ENCODE peak calls at places on chromosomes 11 and 22, in five cellular contexts. F is colonic mucosa, Q is neural crest cell, J is testis, O is endothelial cell of umbilical vein. S is an unnamed sample.

GRCh38 chr11:119121811-119122124 is 388 bp downstream of the HINFP start:
- DNase-seq in Q (no peak), J (no peak), F (no peak), O (no peak), S (no peak)

GRCh38 chr11:69873166-69874077 is 54.2 kb upstream of the FGF3 start:
- DNase-seq in J (no peak), Q (no peak), F (no peak), O (no peak), S (no peak)

GRCh38 chr11:833849-834311 is 1.1 kb downstream of the CD151 start:
- DNase-seq in F (peak; percentile 59), J (no peak), O (peak; percentile 38), Q (no peak), S (peak; percentile 73)

GRCh38 chr11:96016978-96017502 is 93.1 kb upstream of the MTMR2 start:
- DNase-seq in F (no peak), O (no peak), J (no peak), Q (no peak), S (no peak)

GRCh38 chr11:71293961-71294782 is 41.8 kb upstream of the SHANK2 start:
- DNase-seq in Q (no peak), J (no peak), F (peak; percentile 11), O (no peak), S (no peak)

GRCh38 chr11:70049045-70049444 is 29.1 kb upstream of the ANO1 start:
- DNase-seq in Q (no peak), J (no peak), O (no peak), F (peak; percentile 10), S (no peak)

GRCh38 chr11:134020598-134020997 is 48.3 kb upstream of the JAM3 start:
- DNase-seq in J (no peak), O (no peak), Q (no peak), F (no peak), S (no peak)

GRCh38 chr22:36084717-36085116 is 56.1 kb upstream of the RBFOX2 start:
- DNase-seq in O (no peak), J (no peak), Q (no peak), F (no peak), S (no peak)

GRCh38 chr11:725624-726202 is 19.7 kb downstream of the EPS8L2 start:
- DNase-seq in J (no peak), O (no peak), Q (no peak), F (peak; percentile 40), S (no peak)

GRCh38 chr11:97732011-97732632 is 1288.6 kb upstream of the CNTN5 start:
- DNase-seq in F (no peak), J (no peak), Q (no peak), O (no peak), S (no peak)

GRCh38 chr11:134663506-134664313 is 251.7 kb upstream of the B3GAT1 start:
- DNase-seq in Q (no peak), J (no peak), O (no peak), F (peak; percentile 4), S (no peak)

GRCh38 chr22:35661377-35661937 is 13.2 kb downstream of the APOL6 start:
- DNase-seq in J (no peak), Q (no peak), F (no peak), O (no peak), S (peak; percentile 66)

GRCh38 chr22:43879901-43880742 is 11.7 kb downstream of the PNPLA5 start:
- DNase-seq in O (no peak), Q (no peak), J (no peak), F (no peak), S (no peak)

GRCh38 chr22:28024422-28024888 is 105.4 kb upstream of the PITPNB start:
- DNase-seq in Q (no peak), J (peak; percentile 6), O (no peak), F (peak; percentile 9), S (no peak)

GRCh38 chr11:67041602-67042001 is 15.0 kb upstream of the RHOD start:
- DNase-seq in Q (no peak), O (no peak), F (no peak), J (no peak), S (no peak)

GRCh38 chr11:62805991-62806441 is 776 bp upstream of the NXF1 start:
- DNase-seq in Q (no peak), F (peak; percentile 25), O (no peak), J (no peak), S (no peak)

DNA sequence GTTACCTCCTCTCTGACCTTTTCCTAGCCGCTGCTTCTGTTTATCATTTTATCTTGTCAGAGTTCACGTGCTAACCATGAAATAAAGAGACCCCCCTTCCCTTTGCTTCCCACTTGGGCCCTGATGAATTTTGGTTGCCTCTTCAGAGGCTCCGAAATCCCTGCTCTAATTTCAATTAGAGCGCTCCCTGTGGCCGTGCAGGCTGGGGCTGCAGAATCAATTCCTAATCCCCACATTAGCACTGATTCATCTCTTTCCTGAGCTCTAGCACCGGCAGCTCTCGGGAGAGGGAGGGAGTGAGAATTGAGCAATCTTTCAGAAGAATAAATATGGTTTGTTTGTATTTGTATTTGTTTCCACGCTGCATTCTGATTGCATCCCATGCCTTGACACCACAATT is 76.9 kb downstream of the NTM start:
- DNase-seq in J (no peak), O (no peak), F (no peak), Q (no peak), S (no peak)
- TF ChIP-seq CTCF in J (no peak), O (no peak), F (no peak), Q (no peak), S (no peak)

GRCh38 chr22:22702159-22702873 is 57.9 kb downstream of the GGTLC2 start:
- DNase-seq in Q (no peak), F (peak; percentile 35), O (no peak), J (peak; percentile 24), S (no peak)
- TF ChIP-seq CTCF in Q (peak; percentile 30), F (no peak), O (no peak), J (no peak), S (peak; percentile 56)

GRCh38 chr11:111069076-111069475 is 176.4 kb upstream of the POU2AF2 start:
- DNase-seq in J (no peak), F (no peak), Q (no peak), O (peak; percentile 57), S (peak; percentile 32)
- TF ChIP-seq CTCF in J (no peak), F (no peak), Q (peak; percentile 31), O (no peak), S (peak; percentile 69)

DNA sequence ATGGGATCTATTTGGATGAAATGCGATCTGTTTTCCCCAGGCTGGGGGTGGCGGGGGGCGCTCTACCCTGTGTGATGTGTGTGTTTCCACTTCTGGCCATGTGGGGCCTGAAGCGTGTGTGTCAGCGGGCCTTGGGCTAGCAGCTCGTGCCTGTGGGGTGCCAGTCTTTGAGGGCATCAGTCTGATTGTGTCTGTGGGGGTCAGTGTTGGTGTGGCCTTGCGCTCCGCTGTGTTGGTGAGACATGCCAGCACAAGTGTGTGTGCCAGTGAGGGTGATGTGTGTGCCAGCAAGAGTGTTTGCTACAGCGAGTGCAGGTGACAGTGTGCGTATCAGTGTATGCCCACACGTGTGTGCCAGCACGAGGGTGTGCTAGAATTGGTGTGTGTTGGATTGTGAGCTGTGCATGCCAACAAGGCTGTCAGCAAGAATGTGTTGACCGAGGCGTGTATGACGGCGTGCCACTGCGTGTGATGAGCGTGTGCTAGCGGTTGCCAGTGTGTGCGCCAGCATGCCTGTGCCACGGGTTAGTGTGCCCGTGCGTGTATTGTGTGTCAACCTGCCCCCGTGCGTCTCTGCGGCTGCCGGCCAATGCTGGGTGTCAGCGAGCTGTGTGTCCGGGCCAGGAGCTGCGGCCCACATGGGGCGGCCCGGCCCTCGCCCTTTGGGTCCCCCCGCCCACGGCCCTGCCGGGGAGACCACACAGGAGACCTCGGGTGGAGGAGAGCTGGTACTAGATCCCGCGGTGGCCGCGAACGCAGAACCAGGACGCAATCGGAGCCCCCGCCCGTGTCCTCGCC is 519 bp downstream of the ARRB1 start:
- DNase-seq in F (peak; percentile 72), Q (no peak), J (peak; percentile 51), O (peak; percentile 60), S (no peak)
- TF ChIP-seq CTCF in F (no peak), Q (peak; percentile 23), J (no peak), O (no peak), S (peak; percentile 35)

GRCh38 chr11:111359223-111360149 is 19.6 kb downstream of the POU2AF1 start:
- DNase-seq in J (no peak), F (no peak), O (no peak), Q (no peak), S (no peak)
- TF ChIP-seq CTCF in J (no peak), F (no peak), O (no peak), Q (no peak), S (no peak)

GRCh38 chr11:5420993-5421392 is 918 bp upstream of the OR51Q1 start:
- DNase-seq in Q (no peak), J (no peak), F (no peak), O (no peak), S (no peak)
- TF ChIP-seq CTCF in Q (no peak), J (no peak), F (no peak), O (no peak), S (no peak)

GRCh38 chr11:27720277-27720830 is 20.1 kb upstream of the BDNF start:
- DNase-seq in Q (peak; percentile 65), O (peak; percentile 52), J (peak; percentile 50), F (peak; percentile 40), S (peak; percentile 39)
- TF ChIP-seq CTCF in Q (peak; percentile 59), O (peak; percentile 20), J (no peak), F (no peak), S (peak; percentile 33)

DNA sequence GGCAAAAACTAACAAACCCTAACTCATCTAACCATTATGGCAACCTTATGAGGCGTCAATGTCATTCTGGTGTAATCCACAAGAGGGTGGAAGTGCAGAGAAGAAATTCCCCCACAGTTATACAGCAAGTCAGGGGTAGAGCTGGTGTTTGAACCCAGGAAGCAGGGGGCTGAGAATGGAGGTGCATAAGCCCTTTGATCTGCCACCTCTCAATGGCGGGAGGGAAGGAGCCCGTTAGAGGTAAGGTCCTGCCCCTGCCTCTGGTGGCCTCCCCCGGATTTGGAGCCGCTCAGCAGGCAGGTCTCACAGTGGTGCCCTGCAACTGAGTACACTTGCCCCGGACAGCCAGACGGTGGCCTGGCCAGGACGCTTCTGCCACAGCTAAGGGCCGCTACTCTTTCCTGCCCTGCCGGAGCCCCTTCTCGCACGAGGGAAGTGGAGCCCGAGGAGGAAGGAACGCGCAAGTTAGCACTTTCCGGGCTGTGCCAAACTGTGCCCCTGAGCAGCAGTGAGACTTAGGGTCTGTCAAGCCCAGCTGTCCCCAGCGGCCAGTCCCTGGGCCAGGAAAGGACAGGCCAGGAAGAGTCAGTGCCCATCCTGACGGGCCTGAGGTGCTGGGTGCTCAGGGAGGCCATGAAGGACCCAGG is 1.1 kb downstream of the FXYD2 start:
- DNase-seq in Q (no peak), F (no peak), O (peak; percentile 41), J (peak; percentile 12), S (no peak)
- TF ChIP-seq CTCF in Q (peak; percentile 45), F (no peak), O (peak; percentile 35), J (no peak), S (peak; percentile 50)

DNA sequence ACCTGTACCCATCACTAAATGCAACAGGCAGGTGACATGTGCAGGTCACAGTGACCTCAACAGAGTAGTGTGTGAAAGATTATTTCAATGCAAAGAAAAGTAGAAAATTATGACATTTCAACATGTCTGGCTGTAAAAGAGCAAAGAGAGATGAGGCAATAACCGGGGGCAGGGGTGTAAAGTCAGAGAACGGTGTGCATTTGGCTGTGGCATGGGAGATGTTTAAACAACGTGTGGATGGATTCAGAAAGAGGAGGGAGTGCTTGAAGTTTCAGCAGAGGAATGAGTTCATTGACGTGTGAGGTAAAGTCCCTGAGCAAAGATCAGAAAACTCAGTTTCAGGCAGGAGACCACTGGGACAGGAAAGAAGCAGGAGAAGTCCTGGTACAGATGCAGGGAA is 229.7 kb downstream of the BUD13 start:
- DNase-seq in J (no peak), F (no peak), Q (no peak), O (no peak), S (no peak)
- TF ChIP-seq CTCF in J (no peak), F (no peak), Q (no peak), O (no peak), S (no peak)

S was measured in HFFc6.